ENCODE peak calls at places on chromosomes 6 and 20, in seven cellular contexts. D, C, T, N, M, Y and X are unnamed samples.

GRCh38 chr6:81023007-81023582 is 729.4 kb downstream of the TENT5A start:
- DNase-seq in D (no peak), C (no peak), Y (no peak), M (no peak), T (no peak), N (peak; percentile 7), X (no peak)

GRCh38 chr6:73854998-73855718 is 159.2 kb downstream of the CD109 start:
- DNase-seq in T (no peak), C (no peak), N (peak; percentile 58), M (no peak), Y (no peak), D (peak; percentile 42), X (no peak)

GRCh38 chr6:117399126-117399525 is 26.6 kb downstream of the ROS1 start:
- DNase-seq in C (no peak), T (no peak), M (no peak), N (no peak), Y (no peak), D (no peak), X (no peak)

GRCh38 chr6:169723991-169724553 is at the start of gene PHF10:
- DNase-seq in Y (peak; percentile 60), N (peak; percentile 34), C (peak; percentile 19), D (peak; percentile 17), T (peak; percentile 66), M (no peak), X (no peak)

GRCh38 chr20:32544260-32544722 is 40.8 kb downstream of the NOL4L start:
- DNase-seq in Y (no peak), D (no peak), N (no peak), T (no peak), C (no peak), M (no peak), X (no peak)

GRCh38 chr20:56581701-56582100 is 47.4 kb upstream of the TFAP2C start:
- DNase-seq in N (no peak), T (no peak), D (no peak), M (no peak), C (no peak), Y (no peak), X (no peak)

GRCh38 chr20:7137395-7138151 is 370.1 kb downstream of the BMP2 start:
- DNase-seq in D (no peak), T (no peak), M (no peak), C (no peak), N (no peak), Y (no peak), X (no peak)

GRCh38 chr6:154995241-154996162 is at the start of gene TIAM2:
- DNase-seq in C (no peak), D (peak; percentile 13), Y (peak; percentile 63), N (no peak), M (no peak), T (no peak), X (peak; percentile 79)

GRCh38 chr6:38212579-38212978 is 393.1 kb downstream of the ZFAND3 start:
- DNase-seq in C (peak; percentile 21), N (no peak), D (peak; percentile 12), M (no peak), T (peak; percentile 66), Y (no peak), X (no peak)

GRCh38 chr6:107811591-107812218 is 12.4 kb downstream of the SCML4 start:
- DNase-seq in M (no peak), N (peak; percentile 13), Y (no peak), D (no peak), T (no peak), C (no peak), X (no peak)

GRCh38 chr20:13200767-13201500 is 20.1 kb upstream of the ISM1 start:
- DNase-seq in N (no peak), D (no peak), C (no peak), Y (no peak), M (no peak), T (no peak), X (peak; percentile 34)

GRCh38 chr6:24666097-24666615 is 543 bp downstream of the TDP2 start:
- DNase-seq in Y (peak; percentile 44), C (no peak), D (no peak), M (peak; percentile 10), N (peak; percentile 44), T (peak; percentile 65), X (no peak)

GRCh38 chr20:50792708-50793574 is 1.9 kb upstream of the BCAS4 start:
- DNase-seq in Y (no peak), N (no peak), T (no peak), M (no peak), D (no peak), C (no peak), X (no peak)

GRCh38 chr6:107621216-107621940 is 131.5 kb downstream of the SOBP start:
- DNase-seq in T (no peak), M (no peak), Y (no peak), C (no peak), N (no peak), D (no peak), X (no peak)

GRCh38 chr6:134539865-134540323 is 222.0 kb upstream of the SGK1 start:
- DNase-seq in N (no peak), Y (no peak), M (no peak), C (no peak), D (peak; percentile 51), T (peak; percentile 60), X (no peak)

GRCh38 chr6:30615958-30616810 is 859 bp downstream of the PPP1R10 start:
- DNase-seq in Y (no peak), T (no peak), D (no peak), C (no peak), M (peak; percentile 27), N (peak; percentile 30), X (peak; percentile 45)

GRCh38 chr6:87473419-87473903 is 687 bp downstream of the SLC35A1 start:
- DNase-seq in C (no peak), T (no peak), N (peak; percentile 60), M (peak; percentile 41), Y (no peak), D (peak; percentile 48), X (no peak)